ENCODE peak calls at places on chromosomes 16 and 17, in eight cellular contexts. One of them, this sample, is unnamed.

GRCh38 chr16:79598341-79599181 is 2.0 kb downstream of the MAF start:
- DNase-seq in PC-3: no peak
- DNase-seq in tibial artery: peak; percentile 81
- DNase-seq in Peyer's patch: peak; percentile 34
- DNase-seq in upper lobe of right lung: peak; percentile 79
- DNase-seq in dorsolateral prefrontal cortex: peak; percentile 40
- DNase-seq in heart right ventricle: peak; percentile 55
- DNase-seq in heart left ventricle: peak; percentile 82
- DNase-seq in this sample: peak; percentile 45

GRCh38 chr17:10843806-10844205 is 5.9 kb upstream of the PIRT start:
- DNase-seq in PC-3: no peak
- DNase-seq in tibial artery: no peak
- DNase-seq in Peyer's patch: no peak
- DNase-seq in upper lobe of right lung: no peak
- DNase-seq in dorsolateral prefrontal cortex: no peak
- DNase-seq in heart right ventricle: peak; percentile 24
- DNase-seq in heart left ventricle: no peak
- DNase-seq in this sample: peak; percentile 0

GRCh38 chr17:67181825-67182224 is 63.2 kb downstream of the HELZ start:
- DNase-seq in PC-3: no peak
- DNase-seq in tibial artery: no peak
- DNase-seq in Peyer's patch: no peak
- DNase-seq in upper lobe of right lung: no peak
- DNase-seq in dorsolateral prefrontal cortex: no peak
- DNase-seq in heart right ventricle: no peak
- DNase-seq in heart left ventricle: no peak
- DNase-seq in this sample: no peak

GRCh38 chr17:27089929-27090247 is 204.0 kb upstream of the WSB1 start:
- DNase-seq in PC-3: no peak
- DNase-seq in tibial artery: no peak
- DNase-seq in Peyer's patch: no peak
- DNase-seq in upper lobe of right lung: no peak
- DNase-seq in dorsolateral prefrontal cortex: no peak
- DNase-seq in heart right ventricle: no peak
- DNase-seq in heart left ventricle: no peak
- DNase-seq in this sample: no peak

GRCh38 chr17:47717261-47717697 is 15.8 kb upstream of the TBX21 start:
- DNase-seq in PC-3: no peak
- DNase-seq in tibial artery: no peak
- DNase-seq in Peyer's patch: no peak
- DNase-seq in upper lobe of right lung: no peak
- DNase-seq in dorsolateral prefrontal cortex: no peak
- DNase-seq in heart right ventricle: no peak
- DNase-seq in heart left ventricle: no peak
- DNase-seq in this sample: no peak

GRCh38 chr16:48533931-48534330 is 76.0 kb downstream of the N4BP1 start:
- DNase-seq in PC-3: no peak
- DNase-seq in tibial artery: no peak
- DNase-seq in Peyer's patch: no peak
- DNase-seq in upper lobe of right lung: no peak
- DNase-seq in dorsolateral prefrontal cortex: no peak
- DNase-seq in heart right ventricle: no peak
- DNase-seq in heart left ventricle: no peak
- DNase-seq in this sample: no peak

GRCh38 chr16:53071748-53072301 is 17.0 kb downstream of the CHD9 start:
- DNase-seq in PC-3: no peak
- DNase-seq in tibial artery: peak; percentile 72
- DNase-seq in Peyer's patch: peak; percentile 45
- DNase-seq in upper lobe of right lung: peak; percentile 71
- DNase-seq in dorsolateral prefrontal cortex: peak; percentile 42
- DNase-seq in heart right ventricle: peak; percentile 93
- DNase-seq in heart left ventricle: peak; percentile 90
- DNase-seq in this sample: no peak

GRCh38 chr16:11263737-11264136 is 5.4 kb downstream of the TNP2 start:
- DNase-seq in PC-3: no peak
- DNase-seq in tibial artery: no peak
- DNase-seq in Peyer's patch: no peak
- DNase-seq in upper lobe of right lung: no peak
- DNase-seq in dorsolateral prefrontal cortex: no peak
- DNase-seq in heart right ventricle: no peak
- DNase-seq in heart left ventricle: no peak
- DNase-seq in this sample: no peak

GRCh38 chr17:69460963-69461922 is 46.7 kb downstream of the MAP2K6 start:
- DNase-seq in PC-3: no peak
- DNase-seq in tibial artery: no peak
- DNase-seq in Peyer's patch: no peak
- DNase-seq in upper lobe of right lung: no peak
- DNase-seq in dorsolateral prefrontal cortex: no peak
- DNase-seq in heart right ventricle: no peak
- DNase-seq in heart left ventricle: no peak
- DNase-seq in this sample: no peak

GRCh38 chr17:5500247-5500803 is 14.0 kb downstream of the MIS12 start:
- DNase-seq in PC-3: no peak
- DNase-seq in tibial artery: no peak
- DNase-seq in Peyer's patch: no peak
- DNase-seq in upper lobe of right lung: no peak
- DNase-seq in dorsolateral prefrontal cortex: no peak
- DNase-seq in heart right ventricle: no peak
- DNase-seq in heart left ventricle: no peak
- DNase-seq in this sample: no peak

GRCh38 chr16:19555938-19556778 is 655 bp downstream of the VPS35L start:
- DNase-seq in PC-3: peak; percentile 6
- DNase-seq in tibial artery: no peak
- DNase-seq in Peyer's patch: no peak
- DNase-seq in upper lobe of right lung: no peak
- DNase-seq in dorsolateral prefrontal cortex: no peak
- DNase-seq in heart right ventricle: peak; percentile 13
- DNase-seq in heart left ventricle: no peak
- DNase-seq in this sample: peak; percentile 11

GRCh38 chr17:75856062-75856681 is 1.0 kb upstream of the WBP2 start:
- DNase-seq in PC-3: peak; percentile 45
- DNase-seq in tibial artery: peak; percentile 71
- DNase-seq in Peyer's patch: peak; percentile 66
- DNase-seq in upper lobe of right lung: no peak
- DNase-seq in dorsolateral prefrontal cortex: no peak
- DNase-seq in heart right ventricle: no peak
- DNase-seq in heart left ventricle: no peak
- DNase-seq in this sample: no peak

GRCh38 chr17:29018788-29019474 is 13.1 kb upstream of the SEZ6 start:
- DNase-seq in PC-3: no peak
- DNase-seq in tibial artery: no peak
- DNase-seq in Peyer's patch: no peak
- DNase-seq in upper lobe of right lung: no peak
- DNase-seq in dorsolateral prefrontal cortex: no peak
- DNase-seq in heart right ventricle: no peak
- DNase-seq in heart left ventricle: no peak
- DNase-seq in this sample: no peak

GRCh38 chr17:29021251-29021650 is 15.4 kb upstream of the SEZ6 start:
- DNase-seq in PC-3: no peak
- DNase-seq in tibial artery: no peak
- DNase-seq in Peyer's patch: no peak
- DNase-seq in upper lobe of right lung: no peak
- DNase-seq in dorsolateral prefrontal cortex: no peak
- DNase-seq in heart right ventricle: no peak
- DNase-seq in heart left ventricle: no peak
- DNase-seq in this sample: no peak

GRCh38 chr17:29016635-29017034 is 10.8 kb upstream of the SEZ6 start:
- DNase-seq in PC-3: no peak
- DNase-seq in tibial artery: no peak
- DNase-seq in Peyer's patch: no peak
- DNase-seq in upper lobe of right lung: no peak
- DNase-seq in dorsolateral prefrontal cortex: no peak
- DNase-seq in heart right ventricle: no peak
- DNase-seq in heart left ventricle: no peak
- DNase-seq in this sample: no peak

GRCh38 chr17:29024456-29024952 is 18.4 kb upstream of the PIPOX start:
- DNase-seq in PC-3: no peak
- DNase-seq in tibial artery: no peak
- DNase-seq in Peyer's patch: no peak
- DNase-seq in upper lobe of right lung: no peak
- DNase-seq in dorsolateral prefrontal cortex: no peak
- DNase-seq in heart right ventricle: no peak
- DNase-seq in heart left ventricle: no peak
- DNase-seq in this sample: no peak

GRCh38 chr17:29019475-29020181 is 13.8 kb upstream of the SEZ6 start:
- DNase-seq in PC-3: no peak
- DNase-seq in tibial artery: no peak
- DNase-seq in Peyer's patch: no peak
- DNase-seq in upper lobe of right lung: no peak
- DNase-seq in dorsolateral prefrontal cortex: no peak
- DNase-seq in heart right ventricle: no peak
- DNase-seq in heart left ventricle: no peak
- DNase-seq in this sample: no peak
- H3K4me3 ChIP-seq in PC-3: no peak overlapping the region
- H3K4me3 ChIP-seq in tibial artery: no peak overlapping the region
- H3K4me3 ChIP-seq in Peyer's patch: no peak overlapping the region
- H3K4me3 ChIP-seq in upper lobe of right lung: no peak overlapping the region
- H3K4me3 ChIP-seq in dorsolateral prefrontal cortex: peak overlapping the region; percentile 53
- H3K4me3 ChIP-seq in heart right ventricle: no peak overlapping the region
- H3K4me3 ChIP-seq in heart left ventricle: no peak overlapping the region
- H3K4me3 ChIP-seq in this sample: no peak overlapping the region

GRCh38 chr16:27334192-27334764 is 20.5 kb downstream of the IL4R start:
- DNase-seq in PC-3: no peak
- DNase-seq in tibial artery: no peak
- DNase-seq in Peyer's patch: no peak
- DNase-seq in upper lobe of right lung: no peak
- DNase-seq in dorsolateral prefrontal cortex: no peak
- DNase-seq in heart right ventricle: no peak
- DNase-seq in heart left ventricle: no peak
- DNase-seq in this sample: no peak
- H3K27ac ChIP-seq in PC-3: no peak overlapping the region
- H3K27ac ChIP-seq in tibial artery: peak overlapping the region; percentile 99
- H3K27ac ChIP-seq in Peyer's patch: no peak overlapping the region
- H3K27ac ChIP-seq in upper lobe of right lung: peak overlapping the region; percentile 17
- H3K27ac ChIP-seq in dorsolateral prefrontal cortex: no peak overlapping the region
- H3K27ac ChIP-seq in heart right ventricle: no peak overlapping the region
- H3K27ac ChIP-seq in heart left ventricle: no peak overlapping the region
- H3K27ac ChIP-seq in this sample: peak overlapping the region; percentile 55

GRCh38 chr16:17921357-17921978 is 415.1 kb downstream of the NPIPA8 start:
- DNase-seq in PC-3: peak; percentile 3
- DNase-seq in tibial artery: no peak
- DNase-seq in Peyer's patch: peak; percentile 43
- DNase-seq in upper lobe of right lung: no peak
- DNase-seq in dorsolateral prefrontal cortex: no peak
- DNase-seq in heart right ventricle: no peak
- DNase-seq in heart left ventricle: no peak
- DNase-seq in this sample: no peak
- TF ChIP-seq CTCF in PC-3: peak; percentile 31
- TF ChIP-seq CTCF in tibial artery: no peak
- TF ChIP-seq CTCF in Peyer's patch: peak; percentile 59
- TF ChIP-seq CTCF in upper lobe of right lung: peak; percentile 61
- TF ChIP-seq CTCF in dorsolateral prefrontal cortex: no peak
- TF ChIP-seq CTCF in heart right ventricle: peak; percentile 18
- TF ChIP-seq CTCF in heart left ventricle: peak; percentile 24
- TF ChIP-seq CTCF in this sample: peak; percentile 29

DNA sequence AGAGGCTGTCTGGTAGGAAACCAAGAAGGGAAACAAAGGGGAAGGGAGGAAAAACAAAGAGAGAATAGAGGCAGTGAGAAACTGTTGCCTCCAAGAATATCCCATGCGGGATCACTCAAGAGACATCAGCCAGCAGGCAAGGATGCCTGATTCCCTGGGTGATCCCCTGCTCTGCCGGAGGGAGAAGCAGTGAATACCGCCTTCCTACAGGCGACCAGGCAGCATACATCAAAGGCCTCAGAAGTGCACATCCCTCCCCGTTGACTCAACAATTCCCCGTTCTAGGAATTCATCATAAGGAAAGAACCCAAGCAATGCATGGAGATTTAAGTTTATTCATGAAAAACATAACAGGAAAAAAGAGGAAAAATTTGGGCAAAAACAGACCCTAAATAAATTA is 84.0 kb downstream of the ZFHX3 start:
- DNase-seq in PC-3: no peak
- DNase-seq in tibial artery: no peak
- DNase-seq in Peyer's patch: no peak
- DNase-seq in upper lobe of right lung: no peak
- DNase-seq in dorsolateral prefrontal cortex: no peak
- DNase-seq in heart right ventricle: no peak
- DNase-seq in heart left ventricle: no peak
- DNase-seq in this sample: peak; percentile 28
- H3K4me3 ChIP-seq in PC-3: no peak overlapping the region
- H3K4me3 ChIP-seq in tibial artery: no peak overlapping the region
- H3K4me3 ChIP-seq in Peyer's patch: no peak overlapping the region
- H3K4me3 ChIP-seq in upper lobe of right lung: no peak overlapping the region
- H3K4me3 ChIP-seq in dorsolateral prefrontal cortex: no peak overlapping the region
- H3K4me3 ChIP-seq in heart right ventricle: no peak overlapping the region
- H3K4me3 ChIP-seq in heart left ventricle: no peak overlapping the region
- H3K4me3 ChIP-seq in this sample: no peak overlapping the region

GRCh38 chr17:58208344-58208743 is 10.7 kb downstream of the MKS1 start:
- DNase-seq in PC-3: no peak
- DNase-seq in tibial artery: no peak
- DNase-seq in Peyer's patch: no peak
- DNase-seq in upper lobe of right lung: no peak
- DNase-seq in dorsolateral prefrontal cortex: no peak
- DNase-seq in heart right ventricle: no peak
- DNase-seq in heart left ventricle: no peak
- DNase-seq in this sample: no peak
- H3K27ac ChIP-seq in PC-3: no peak overlapping the region
- H3K27ac ChIP-seq in tibial artery: no peak overlapping the region
- H3K27ac ChIP-seq in Peyer's patch: no peak overlapping the region
- H3K27ac ChIP-seq in upper lobe of right lung: no peak overlapping the region
- H3K27ac ChIP-seq in dorsolateral prefrontal cortex: no peak overlapping the region
- H3K27ac ChIP-seq in heart right ventricle: no peak overlapping the region
- H3K27ac ChIP-seq in heart left ventricle: no peak overlapping the region
- H3K27ac ChIP-seq in this sample: no peak overlapping the region